ENCODE peak calls at places on chromosomes 4 and X, in five cellular contexts. J is HCT116, R is H1, C is K562, Y is GM12878. K is an unnamed sample.

GRCh38 chrX:130741584-130741983 is 161.4 kb downstream of the ENOX2 start:
- DNase-seq in J (no peak), R (no peak), C (no peak), Y (no peak), K (no peak)

GRCh38 chr4:104489731-104490095 is 5.0 kb downstream of the CXXC4 start:
- DNase-seq in J (no peak), R (no peak), C (no peak), Y (no peak), K (no peak)

GRCh38 chr4:24659241-24659961 is 75.0 kb upstream of the DHX15 start:
- DNase-seq in J (no peak), R (no peak), C (no peak), Y (no peak), K (no peak)

GRCh38 chr4:35836591-35836990 is 407.7 kb downstream of the ARAP2 start:
- DNase-seq in J (no peak), R (no peak), C (no peak), Y (no peak), K (no peak)

GRCh38 chr4:134687646-134688628 is 486.3 kb upstream of the PABPC4L start:
- DNase-seq in J (no peak), R (no peak), C (no peak), Y (no peak), K (no peak)

GRCh38 chr4:122775987-122776836 is 43.7 kb downstream of the BBS12 start:
- DNase-seq in J (no peak), R (no peak), C (peak; percentile 79), Y (no peak), K (no peak)

GRCh38 chr4:69576251-69576877 is 63.1 kb downstream of the UGT2A2 start:
- DNase-seq in J (no peak), R (no peak), C (no peak), Y (no peak), K (no peak)

GRCh38 chr4:123749408-123749807 is 352.8 kb downstream of the SPRY1 start:
- DNase-seq in J (no peak), R (no peak), C (no peak), Y (no peak), K (no peak)

GRCh38 chr4:15003891-15004700 is 1.8 kb downstream of the CPEB2 start:
- DNase-seq in J (no peak), R (no peak), C (peak; percentile 32), Y (no peak), K (no peak)

GRCh38 chr4:177726111-177726510 is 283.9 kb upstream of the AGA start:
- DNase-seq in J (no peak), R (no peak), C (no peak), Y (no peak), K (peak; percentile 1)

GRCh38 chrX:65871671-65872311 is 168.1 kb downstream of the VSIG4 start:
- DNase-seq in J (peak; percentile 67), R (peak; percentile 13), C (peak; percentile 59), Y (peak; percentile 50), K (peak; percentile 41)

GRCh38 chr4:76590847-76591281 is 155.8 kb downstream of the SHROOM3 start:
- DNase-seq in J (no peak), R (no peak), C (no peak), Y (no peak), K (no peak)

GRCh38 chrX:69128573-69128972 is 36.7 kb downstream of the PJA1 start:
- DNase-seq in J (no peak), R (no peak), C (peak; percentile 14), Y (no peak), K (no peak)

GRCh38 chrX:136574548-136574947 is 42.5 kb downstream of the VGLL1 start:
- DNase-seq in J (no peak), R (no peak), C (no peak), Y (no peak), K (peak; percentile 2)

GRCh38 chrX:7102119-7102518 is 45.4 kb upstream of the STS start:
- DNase-seq in J (no peak), R (no peak), C (no peak), Y (no peak), K (no peak)

GRCh38 chrX:16601885-16602284 is 48.1 kb upstream of the S100G start:
- DNase-seq in J (no peak), R (no peak), C (no peak), Y (no peak), K (no peak)

GRCh38 chr4:41957634-41958033 is 22.4 kb downstream of the TMEM33 start:
- DNase-seq in J (peak; percentile 24), R (no peak), C (peak; percentile 60), Y (peak; percentile 20), K (peak; percentile 27)

GRCh38 chr4:11487876-11488545 is 59.3 kb upstream of the HS3ST1 start:
- DNase-seq in J (no peak), R (no peak), C (no peak), Y (no peak), K (no peak)

GRCh38 chrX:108131471-108131870 is 39.9 kb downstream of the ATG4A start:
- DNase-seq in J (no peak), R (no peak), C (peak; percentile 5), Y (no peak), K (no peak)

GRCh38 chr4:124993838-124994237 is 281.3 kb upstream of the ANKRD50 start:
- DNase-seq in J (no peak), R (no peak), C (no peak), Y (no peak), K (no peak)

GRCh38 chr4:95155759-95156451 is 392.9 kb downstream of the UNC5C start:
- DNase-seq in J (peak; percentile 22), R (no peak), C (peak; percentile 50), Y (no peak), K (peak; percentile 13)

GRCh38 chr4:147496500-147496899 is 15.6 kb downstream of the EDNRA start:
- DNase-seq in J (no peak), R (no peak), C (no peak), Y (no peak), K (no peak)

GRCh38 chr4:41912546-41912945 is 22.7 kb upstream of the TMEM33 start:
- DNase-seq in J (no peak), R (no peak), C (no peak), Y (no peak), K (no peak)

GRCh38 chrX:42248226-42248625 is 324.9 kb upstream of the CASK start:
- DNase-seq in J (no peak), R (no peak), C (no peak), Y (no peak), K (no peak)

GRCh38 chrX:15973299-15973698 is 118.7 kb upstream of the AP1S2 start:
- DNase-seq in J (peak; percentile 21), R (peak; percentile 25), C (peak; percentile 47), Y (peak; percentile 26), K (peak; percentile 16)

GRCh38 chr4:184265566-184266351 is 48.1 kb upstream of the ENPP6 start:
- DNase-seq in J (peak; percentile 7), R (no peak), C (peak; percentile 54), Y (no peak), K (no peak)

GRCh38 chrX:110966839-110967238 is 129.2 kb upstream of the PAK3 start:
- DNase-seq in J (no peak), R (no peak), C (no peak), Y (no peak), K (peak; percentile 21)

GRCh38 chr4:170229021-170229420 is 139.3 kb upstream of the AADAT start:
- DNase-seq in J (no peak), R (no peak), C (no peak), Y (no peak), K (no peak)

GRCh38 chr4:187606581-187606980 is 389.0 kb upstream of the ZFP42 start:
- DNase-seq in J (peak; percentile 54), R (no peak), C (peak; percentile 37), Y (no peak), K (peak; percentile 50)

GRCh38 chr4:187604984-187605383 is 390.6 kb upstream of the ZFP42 start:
- DNase-seq in J (no peak), R (no peak), C (no peak), Y (no peak), K (no peak)

GRCh38 chr4:187603093-187603395 is 392.5 kb upstream of the ZFP42 start:
- DNase-seq in J (no peak), R (no peak), C (no peak), Y (no peak), K (no peak)

GRCh38 chr4:187612211-187612780 is 383.3 kb upstream of the ZFP42 start:
- DNase-seq in J (no peak), R (no peak), C (no peak), Y (no peak), K (no peak)

GRCh38 chr4:187608001-187608421 is 387.6 kb upstream of the ZFP42 start:
- DNase-seq in J (no peak), R (no peak), C (no peak), Y (no peak), K (no peak)
- TF ChIP-seq SRF in J (no peak), R (no peak), C (no peak), Y (no peak), K (no peak)

DNA sequence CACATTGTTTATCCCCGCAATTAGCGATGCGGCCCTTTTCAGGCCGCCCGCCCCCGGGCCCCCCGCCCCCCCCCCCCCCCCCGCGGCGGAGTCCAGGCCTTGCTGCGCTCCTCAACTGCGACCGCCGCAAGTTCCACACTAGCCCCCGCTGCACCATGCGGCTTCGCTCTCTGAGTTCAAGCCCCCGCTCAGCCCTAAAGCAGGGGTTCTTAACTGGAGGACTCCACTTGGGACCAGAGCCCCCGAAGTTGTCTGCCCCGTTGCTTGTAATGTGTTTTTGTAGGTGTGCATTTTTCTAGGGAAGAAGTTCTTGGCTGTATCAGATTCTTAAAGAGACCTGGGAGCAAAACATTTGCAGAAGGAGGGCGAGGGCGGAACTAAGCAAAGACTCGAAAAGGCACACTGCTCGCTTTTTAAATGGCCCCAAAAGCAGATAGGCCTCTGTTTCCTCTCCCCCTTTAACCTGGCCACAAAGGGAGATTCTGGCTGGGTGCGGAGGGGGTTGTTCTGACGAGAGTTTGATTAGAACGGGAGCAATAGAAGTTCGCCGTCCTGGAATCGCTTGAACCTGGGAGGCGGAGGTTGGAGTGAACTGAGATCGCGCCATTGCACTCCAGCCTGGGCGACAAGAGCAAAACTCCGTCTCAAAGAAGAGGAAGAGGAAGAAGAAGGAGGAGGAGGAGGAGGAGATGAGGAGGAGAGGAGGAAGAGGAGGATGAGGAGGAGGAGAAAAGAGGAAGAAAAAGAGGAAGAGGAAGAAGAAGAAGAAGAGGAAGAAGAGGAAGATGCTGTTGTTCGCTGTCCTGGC is 2.3 kb upstream of the MSX1 start:
- DNase-seq in J (no peak), R (no peak), C (no peak), Y (no peak), K (no peak)
- H3K4me3 ChIP-seq in J (peak overlapping the region; percentile 41), R (no peak overlapping the region), C (no peak overlapping the region), Y (no peak overlapping the region), K (no peak overlapping the region)

DNA sequence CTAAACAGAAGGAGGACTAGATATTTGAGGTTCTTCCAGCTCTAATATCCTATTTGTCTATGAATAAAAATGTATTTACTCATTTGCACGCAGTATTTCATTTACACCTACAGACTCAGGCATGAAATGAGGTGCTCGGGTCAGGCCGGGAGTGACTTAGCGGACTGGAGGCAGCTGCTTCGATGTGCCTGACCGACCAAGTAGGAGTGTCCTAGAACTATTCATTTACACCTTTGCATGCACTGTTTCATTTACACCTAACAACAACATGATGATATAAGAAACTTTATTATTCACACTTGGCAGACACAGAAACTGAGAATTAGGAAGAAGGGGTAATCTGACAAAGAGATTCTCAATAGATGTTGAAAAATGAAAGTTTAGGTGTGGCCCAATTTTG is 28.7 kb upstream of the FAT1 start:
- DNase-seq in J (no peak), R (no peak), C (no peak), Y (no peak), K (no peak)
- H3K4me1 ChIP-seq in J (no peaks in the 10 kb centered on the region), R (no peaks in the 10 kb centered on the region), C (no peaks in the 10 kb centered on the region), Y (no peaks in the 10 kb centered on the region), K (peaks cover 67% of the 10 kb centered on the region)

GRCh38 chr4:45648846-45649245 is 475.0 kb downstream of the GABRG1 start:
- DNase-seq in J (no peak), R (no peak), C (no peak), Y (no peak), K (no peak)
- TF ChIP-seq SRF in J (no peak), R (no peak), C (no peak), Y (no peak), K (no peak)